ENCODE peak calls at places on chromosome 4, in nine cellular contexts. L is right cardiac atrium; R is stimulated activated CD4-positive, alpha-beta T cell treated with anti-CD3 and anti-CD28 coated beads, Interleukin-15, amount 100 ng/mL, for 1 hour; Z is EL; M is AG09309; F is tibial nerve; N is activated CD4-positive, alpha-beta T cell treated with anti-CD3 and anti-CD28 coated beads, Interleukin-2, amount 50 U/mL, for 48 hours; Y is NAMALWA; S is left cardiac atrium. V is an unnamed sample.

GRCh38 chr4:84582302-84582987 is 482 bp upstream of the CDS1 start:
- DNase-seq in Z (peak), L (peak), R (peak), F (peak), S (peak), N (peak), M (no peak), Y (peak), V (peak)

GRCh38 chr4:55834086-55834795 is 14.7 kb downstream of the EXOC1L start:
- DNase-seq in S (no peak), Z (no peak), R (no peak), L (no peak), N (no peak), Y (no peak), F (no peak), M (no peak), V (no peak)

GRCh38 chr4:38145033-38145673 is 185.0 kb downstream of the PTTG2 start:
- DNase-seq in R (no peak), L (no peak), N (no peak), F (no peak), S (no peak), M (no peak), Y (no peak), Z (no peak), V (no peak)

GRCh38 chr4:82352825-82353370 is 20.9 kb downstream of the HNRNPD start:
- DNase-seq in M (no peak), L (no peak), S (no peak), N (no peak), F (no peak), R (no peak), Z (no peak), Y (no peak), V (no peak)

GRCh38 chr4:98746530-98746929 is 88.1 kb upstream of the TSPAN5 start:
- DNase-seq in S (no peak), R (no peak), M (no peak), F (no peak), Z (peak), Y (no peak), L (no peak), N (no peak), V (no peak)

GRCh38 chr4:48024522-48024921 is 8.0 kb downstream of the NIPAL1 start:
- DNase-seq in F (no peak), N (no peak), Y (no peak), Z (no peak), M (no peak), S (no peak), L (no peak), R (no peak), V (no peak)

GRCh38 chr4:8278421-8279287 is 9.1 kb downstream of the HTRA3 start:
- DNase-seq in L (peak), Z (peak), Y (no peak), R (no peak), S (peak), M (peak), F (no peak), N (no peak), V (no peak)

GRCh38 chr4:170202721-170203120 is 113.0 kb upstream of the AADAT start:
- DNase-seq in S (no peak), L (no peak), Z (no peak), M (no peak), R (no peak), Y (peak), N (no peak), F (no peak), V (no peak)

GRCh38 chr4:10926025-10926424 is 241.5 kb upstream of the CLNK start:
- DNase-seq in M (peak), L (no peak), N (no peak), F (no peak), Z (no peak), R (no peak), S (no peak), Y (no peak), V (no peak)

GRCh38 chr4:122616910-122617596 is 3.8 kb downstream of the IL21 start:
- DNase-seq in M (no peak), Y (no peak), R (no peak), N (no peak), Z (no peak), F (no peak), L (no peak), S (no peak), V (no peak)

GRCh38 chr4:24970191-24970590 is 57.3 kb upstream of the CCDC149 start:
- DNase-seq in N (no peak), M (no peak), Z (no peak), F (no peak), Y (no peak), R (no peak), S (no peak), L (no peak), V (no peak)

GRCh38 chr4:56129431-56129861 is 180.7 kb downstream of the CEP135 start:
- DNase-seq in M (no peak), N (peak), F (no peak), Z (no peak), L (no peak), Y (peak), R (no peak), S (no peak), V (no peak)

GRCh38 chr4:76782837-76783236 is 115.1 kb downstream of the SOWAHB start:
- DNase-seq in M (peak), Z (peak), R (no peak), F (no peak), N (no peak), L (no peak), S (no peak), Y (no peak), V (no peak)

GRCh38 chr4:104128850-104129213 is 365.9 kb downstream of the CXXC4 start:
- DNase-seq in N (no peak), R (no peak), F (no peak), Z (no peak), L (no peak), Y (no peak), S (no peak), M (no peak), V (no peak)

GRCh38 chr4:4492161-4492847 is 49.5 kb downstream of the STX18 start:
- DNase-seq in F (no peak), Y (peak), Z (peak), R (no peak), S (no peak), M (peak), N (no peak), L (no peak), V (no peak)

GRCh38 chr4:20252656-20253271 is 1.1 kb downstream of the SLIT2 start:
- DNase-seq in Y (no peak), N (peak), Z (peak), S (peak), R (no peak), L (peak), M (no peak), F (peak), V (no peak)

GRCh38 chr4:48949518-48950207 is 36.4 kb upstream of the CWH43 start:
- DNase-seq in N (no peak), R (no peak), Y (no peak), S (no peak), L (no peak), Z (peak), M (peak), F (no peak), V (no peak)

GRCh38 chr4:76426272-76426671 is 5.3 kb upstream of the CCDC158 start:
- DNase-seq in F (no peak), R (no peak), Y (no peak), N (no peak), S (no peak), Z (no peak), M (no peak), L (no peak), V (no peak)

GRCh38 chr4:1727117-1728031 is 6.1 kb downstream of the TACC3 start:
- DNase-seq in F (peak), M (no peak), Y (no peak), S (peak), L (peak), R (no peak), Z (peak), N (no peak), V (no peak)

GRCh38 chr4:41455215-41455614 is 82.7 kb upstream of the LIMCH1 start:
- DNase-seq in R (no peak), F (no peak), M (no peak), L (no peak), N (no peak), Y (no peak), S (no peak), Z (no peak), V (no peak)

GRCh38 chr4:39337841-39338240 is 28.3 kb downstream of the RFC1 start:
- DNase-seq in F (no peak), Z (no peak), S (no peak), M (no peak), R (no peak), L (no peak), Y (no peak), N (no peak), V (no peak)

GRCh38 chr4:604131-604530 is 21.2 kb upstream of the PDE6B start:
- DNase-seq in L (no peak), R (no peak), Z (no peak), N (peak), F (no peak), S (no peak), Y (peak), M (no peak), V (no peak)

GRCh38 chr4:82050806-82051205 is 323.0 kb downstream of the HNRNPD start:
- DNase-seq in Z (no peak), Y (no peak), R (no peak), L (no peak), N (no peak), M (no peak), F (no peak), S (no peak), V (no peak)

GRCh38 chr4:14348506-14348905 is 653.8 kb upstream of the CPEB2 start:
- DNase-seq in N (no peak), S (no peak), Z (no peak), R (no peak), M (no peak), Y (no peak), L (no peak), F (no peak), V (no peak)

GRCh38 chr4:76388160-76388908 is 32.6 kb downstream of the CCDC158 start:
- DNase-seq in L (no peak), N (no peak), M (no peak), F (no peak), Z (peak), Y (no peak), R (no peak), S (no peak), V (no peak)

GRCh38 chr4:7134737-7135388 is 57.5 kb upstream of the SORCS2 start:
- DNase-seq in Z (peak), N (no peak), R (no peak), M (peak), F (peak), Y (no peak), S (peak), L (peak), V (no peak)

GRCh38 chr4:78938474-78938867 is 767 bp downstream of the PAQR3 start:
- DNase-seq in F (no peak), L (no peak), Z (no peak), N (no peak), R (no peak), Y (peak), S (no peak), M (no peak), V (no peak)

GRCh38 chr4:99058228-99058627 is 30.4 kb downstream of the ADH5 start:
- DNase-seq in M (no peak), R (no peak), N (no peak), L (no peak), Y (no peak), S (no peak), Z (no peak), F (no peak), V (no peak)

GRCh38 chr4:176800891-176801534 is 8.3 kb upstream of the VEGFC start:
- DNase-seq in Z (no peak), L (no peak), S (no peak), R (no peak), M (no peak), F (no peak), Y (no peak), N (no peak), V (no peak)

GRCh38 chr4:67820903-67821302 is 62.9 kb downstream of the TMPRSS11D start:
- DNase-seq in R (no peak), L (no peak), M (no peak), S (no peak), Z (no peak), N (no peak), F (no peak), Y (no peak), V (no peak)

GRCh38 chr4:10186228-10187214 is 69.9 kb upstream of the WDR1 start:
- DNase-seq in L (no peak), Y (no peak), S (no peak), R (no peak), Z (peak), N (no peak), M (no peak), F (no peak), V (no peak)

GRCh38 chr4:184475096-184475461 is 729 bp upstream of the IRF2 start:
- DNase-seq in F (peak), Z (peak), N (peak), L (peak), Y (peak), M (no peak), S (peak), R (peak), V (no peak)

GRCh38 chr4:9762823-9763475 is 18.5 kb upstream of the DRD5 start:
- DNase-seq in M (peak), Y (peak), Z (peak), R (no peak), F (peak), L (no peak), S (peak), N (peak), V (no peak)

GRCh38 chr4:20859097-20859781 is 159.0 kb downstream of the PACRGL start:
- DNase-seq in Z (peak), R (no peak), Y (no peak), M (no peak), S (no peak), N (no peak), L (no peak), F (no peak), V (no peak)

GRCh38 chr4:168724960-168725359 is 228.1 kb downstream of the PALLD start:
- DNase-seq in Y (no peak), M (peak), S (no peak), F (no peak), L (no peak), N (no peak), Z (peak), R (no peak), V (no peak)

V was measured in breast epithelium.